ENCODE peak calls at places on chromosomes 2 and 18, in four cellular contexts. M, X, U and Z are unnamed samples.

GRCh38 chr18:48952287-48953095 is 1.7 kb upstream of the SMAD7 start:
- DNase-seq in M (peak), U (peak), X (no peak), Z (peak)

GRCh38 chr18:28960146-28960545 is 783.2 kb upstream of the CDH2 start:
- DNase-seq in U (no peak), X (no peak), M (no peak), Z (no peak)

GRCh38 chr2:120465989-120466703 is 120.2 kb downstream of the INHBB start:
- DNase-seq in U (peak), M (no peak), X (peak), Z (no peak)

GRCh38 chr2:7190587-7191320 is 273.5 kb downstream of the RNF144A start:
- DNase-seq in U (no peak), X (no peak), M (no peak), Z (no peak)

GRCh38 chr18:46182633-46183401 is 78.6 kb downstream of the HAUS1 start:
- DNase-seq in U (no peak), X (no peak), M (no peak), Z (no peak)

GRCh38 chr2:207416936-207417718 is 112.6 kb upstream of the CREB1 start:
- DNase-seq in M (no peak), U (no peak), X (no peak), Z (no peak)

GRCh38 chr2:19711470-19712372 is 190.1 kb downstream of the TTC32 start:
- DNase-seq in U (peak), M (no peak), X (peak), Z (no peak)

GRCh38 chr2:1990724-1991123 is 246.4 kb upstream of the PXDN start:
- DNase-seq in M (no peak), U (no peak), X (no peak), Z (peak)

GRCh38 chr18:10067670-10068659 is 154.1 kb downstream of the VAPA start:
- DNase-seq in U (no peak), X (no peak), M (no peak), Z (no peak)

GRCh38 chr2:42879913-42880737 is 87.7 kb upstream of the HAAO start:
- DNase-seq in M (peak), U (no peak), X (no peak), Z (no peak)

GRCh38 chr2:145815933-145816332 is 1296.0 kb upstream of the ZEB2 start:
- DNase-seq in X (no peak), M (no peak), U (no peak), Z (no peak)

GRCh38 chr2:11930211-11930761 is 183.9 kb downstream of the LPIN1 start:
- DNase-seq in X (no peak), U (peak), M (no peak), Z (no peak)

GRCh38 chr2:239050252-239050649 is 202.4 kb downstream of the TWIST2 start:
- DNase-seq in X (no peak), M (no peak), U (no peak), Z (no peak)

GRCh38 chr2:221501210-221501882 is 70.8 kb downstream of the EPHA4 start:
- DNase-seq in X (no peak), M (no peak), U (no peak), Z (no peak)

GRCh38 chr2:29010946-29011649 is 30.0 kb downstream of the TOGARAM2 start:
- DNase-seq in M (no peak), X (no peak), U (no peak), Z (no peak)

GRCh38 chr2:56741601-56742102 is 557.9 kb downstream of the CCDC85A start:
- DNase-seq in M (peak), U (peak), X (no peak), Z (no peak)
- H3K27ac ChIP-seq in M (peak), U (no peak), X (no peak), Z (no peak)

DNA sequence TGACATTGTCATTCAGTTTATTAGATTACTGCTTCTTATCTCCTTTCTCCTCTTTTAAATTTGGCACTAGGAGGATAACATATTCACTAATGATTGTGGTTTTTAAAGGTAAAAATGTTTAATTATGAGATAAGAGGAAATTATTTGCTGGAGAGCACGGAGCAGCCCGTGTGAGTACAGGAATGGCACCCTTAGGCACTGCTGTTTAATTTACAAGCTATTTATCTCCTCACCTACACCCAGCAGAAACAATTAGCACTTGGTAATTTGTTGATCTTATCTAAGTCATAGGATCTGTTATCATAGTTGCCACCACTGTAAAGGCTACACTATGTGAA is 87.4 kb upstream of the SP3 start:
- DNase-seq in M (no peak), U (no peak), X (no peak), Z (no peak)
- H3K27ac ChIP-seq in M (peak), U (no peak), X (no peak), Z (no peak)

GRCh38 chr2:142675398-142675797 is 202.1 kb upstream of the KYNU start:
- DNase-seq in U (no peak), M (no peak), X (no peak), Z (no peak)
- H3K27ac ChIP-seq in U (no peak), M (no peak), X (no peak), Z (no peak)

DNA sequence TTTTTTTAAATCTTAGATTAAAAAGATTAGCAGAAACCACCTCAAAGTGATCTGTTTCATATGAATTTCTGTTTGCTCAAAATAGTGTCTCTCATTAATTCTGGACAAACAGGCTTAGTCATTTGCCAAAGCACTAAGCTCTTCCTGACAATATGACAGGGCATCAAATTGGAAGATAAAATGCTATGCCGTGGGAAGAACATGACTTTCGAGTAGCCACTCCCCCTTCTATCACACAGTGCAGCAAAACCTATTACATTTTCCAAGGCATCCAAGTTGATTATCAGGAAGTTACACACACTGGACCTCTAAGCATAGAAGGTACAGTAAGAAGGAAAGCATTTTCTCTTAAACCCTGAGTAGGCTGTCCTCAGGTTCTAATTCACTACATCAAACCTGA is 89.5 kb downstream of the STK39 start:
- DNase-seq in X (no peak), U (no peak), M (no peak), Z (no peak)
- H3K27ac ChIP-seq in X (no peak), U (no peak), M (no peak), Z (no peak)

GRCh38 chr2:54429811-54430600 is 26.1 kb upstream of the SPTBN1 start:
- DNase-seq in M (no peak), U (no peak), X (no peak), Z (no peak)
- H3K27ac ChIP-seq in M (peak), U (no peak), X (no peak), Z (no peak)